ENCODE peak calls at places on chromosomes 2 and 18, in four cellular contexts. B, V, A and K are unnamed samples.

GRCh38 chr18:51235011-51235789 is 37.7 kb upstream of the MEX3C start:
- DNase-seq in B (no peak), V (no peak), A (no peak), K (no peak)

GRCh38 chr2:74957886-74958276 is 562 bp upstream of the POLE4 start:
- DNase-seq in B (no peak), V (no peak), A (no peak), K (no peak)

GRCh38 chr18:44098551-44099098 is 582.1 kb upstream of the SETBP1 start:
- DNase-seq in B (no peak), V (no peak), A (no peak), K (no peak)

GRCh38 chr2:131039101-131039440 is 54.2 kb downstream of the FAM168B start:
- DNase-seq in B (no peak), V (no peak), A (no peak), K (no peak)

GRCh38 chr2:130336877-130337734 is 5.6 kb upstream of the IMP4 start:
- DNase-seq in B (peak), V (peak), A (peak), K (no peak)

GRCh38 chr2:33477473-33478468 is 1.3 kb downstream of the RASGRP3 start:
- DNase-seq in B (peak), V (no peak), A (no peak), K (no peak)

GRCh38 chr2:105431367-105432088 is 32.7 kb upstream of the FHL2 start:
- DNase-seq in B (peak), V (no peak), A (no peak), K (no peak)

GRCh38 chr2:164335947-164336346 is 285.3 kb downstream of the GRB14 start:
- DNase-seq in B (no peak), V (no peak), A (no peak), K (no peak)

GRCh38 chr2:224561234-224562005 is 23.7 kb downstream of the CUL3 start:
- DNase-seq in B (no peak), V (no peak), A (no peak), K (no peak)

GRCh38 chr2:48952071-48952604 is 196.6 kb upstream of the LHCGR start:
- DNase-seq in B (no peak), V (no peak), A (no peak), K (no peak)

GRCh38 chr2:27051902-27052645 is 606 bp downstream of the AGBL5 start:
- DNase-seq in B (peak), V (no peak), A (peak), K (no peak)

GRCh38 chr2:142323206-142323605 is 192.4 kb upstream of the LRP1B start:
- DNase-seq in B (no peak), V (no peak), A (no peak), K (no peak)

GRCh38 chr2:190340369-190340768 is 3.0 kb upstream of the INPP1 start:
- DNase-seq in B (no peak), V (peak), A (no peak), K (no peak)

GRCh38 chr2:130287656-130288026 is 55.1 kb upstream of the IMP4 start:
- DNase-seq in B (no peak), V (no peak), A (peak), K (no peak)

GRCh38 chr18:74831571-74832250 is 234.0 kb downstream of the ZNF407 start:
- DNase-seq in B (no peak), V (no peak), A (no peak), K (no peak)

GRCh38 chr18:641224-641623 is 16.2 kb upstream of the TYMS start:
- DNase-seq in B (no peak), V (no peak), A (no peak), K (no peak)

GRCh38 chr2:120988051-120988707 is 252.5 kb downstream of the GLI2 start:
- DNase-seq in B (no peak), V (no peak), A (peak), K (no peak)

GRCh38 chr2:104919127-104919526 is 65.2 kb downstream of the POU3F3 start:
- DNase-seq in B (no peak), V (peak), A (no peak), K (no peak)

GRCh38 chr2:197034292-197034691 is 107.8 kb upstream of the PGAP1 start:
- DNase-seq in B (no peak), V (no peak), A (no peak), K (no peak)

GRCh38 chr2:139218181-139218580 is 438.0 kb upstream of the NXPH2 start:
- DNase-seq in B (no peak), V (no peak), A (no peak), K (no peak)

GRCh38 chr2:177758591-177759371 is 313.8 kb downstream of the PDE11A start:
- DNase-seq in B (no peak), V (peak), A (no peak), K (no peak)

GRCh38 chr2:145994910-145995309 is 1475.0 kb upstream of the ZEB2 start:
- DNase-seq in B (no peak), V (no peak), A (no peak), K (no peak)

GRCh38 chr2:136284226-136285119 is 166.5 kb upstream of the CXCR4 start:
- DNase-seq in B (no peak), V (no peak), A (no peak), K (no peak)

GRCh38 chr2:20613342-20613916 is 37.5 kb downstream of the HS1BP3 start:
- DNase-seq in B (peak), V (no peak), A (peak), K (no peak)

GRCh38 chr2:215454519-215454918 is 18.7 kb upstream of the FN1 start:
- DNase-seq in B (no peak), V (peak), A (no peak), K (no peak)

GRCh38 chr2:62586981-62587380 is 81.0 kb upstream of the TMEM17 start:
- DNase-seq in B (no peak), V (no peak), A (no peak), K (no peak)

GRCh38 chr18:2920546-2921343 is 73.9 kb downstream of the EMILIN2 start:
- DNase-seq in B (no peak), V (no peak), A (no peak), K (no peak)

GRCh38 chr2:160125366-160125765 is 63.0 kb upstream of the PLA2R1 start:
- DNase-seq in B (no peak), V (no peak), A (no peak), K (no peak)
- TF ChIP-seq POLR2AphosphoS5 in B (no peak), V (no peak), A (no peak), K (no peak)

DNA sequence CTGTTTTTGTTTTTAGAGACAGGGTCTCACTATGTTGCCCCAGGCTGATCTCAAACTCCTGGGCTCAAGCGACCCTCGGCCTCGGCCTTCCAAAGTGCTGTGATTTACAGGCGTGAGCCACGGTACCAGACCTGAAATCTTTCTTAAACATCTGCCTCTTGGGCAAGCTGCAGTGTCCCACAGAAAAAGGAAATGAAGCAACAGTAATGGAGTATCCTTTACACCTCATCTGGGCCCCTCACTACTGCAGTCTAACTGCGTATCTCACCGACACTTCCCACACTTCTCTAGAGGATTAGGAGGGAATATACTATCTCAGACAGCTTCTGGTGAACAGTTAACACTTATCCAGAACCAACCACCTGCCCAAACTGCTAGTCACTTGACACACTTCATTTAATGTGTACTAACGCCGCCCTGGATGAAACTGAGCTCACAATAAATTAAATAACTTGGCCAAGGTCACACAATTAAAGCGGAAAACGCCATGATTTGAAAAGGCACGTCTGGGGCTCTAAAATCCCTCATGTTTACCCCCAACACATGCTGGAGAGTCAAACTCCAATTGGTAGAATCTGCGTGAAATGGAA is 1.0 kb downstream of the COX7A2L start:
- DNase-seq in B (no peak), V (no peak), A (no peak), K (no peak)
- TF ChIP-seq POLR2AphosphoS5 in B (no peak), V (no peak), A (peak), K (no peak)

GRCh38 chr2:28346587-28346986 is 46.1 kb upstream of the FOSL2 start:
- DNase-seq in B (peak), V (no peak), A (peak), K (no peak)

GRCh38 chr2:28345619-28346018 is 47.0 kb upstream of the FOSL2 start:
- DNase-seq in B (no peak), V (no peak), A (peak), K (no peak)

GRCh38 chr2:28348149-28348567 is 44.5 kb upstream of the FOSL2 start:
- DNase-seq in B (peak), V (no peak), A (peak), K (no peak)

GRCh38 chr2:28347596-28347995 is 45.1 kb upstream of the FOSL2 start:
- DNase-seq in B (peak), V (no peak), A (peak), K (no peak)

DNA sequence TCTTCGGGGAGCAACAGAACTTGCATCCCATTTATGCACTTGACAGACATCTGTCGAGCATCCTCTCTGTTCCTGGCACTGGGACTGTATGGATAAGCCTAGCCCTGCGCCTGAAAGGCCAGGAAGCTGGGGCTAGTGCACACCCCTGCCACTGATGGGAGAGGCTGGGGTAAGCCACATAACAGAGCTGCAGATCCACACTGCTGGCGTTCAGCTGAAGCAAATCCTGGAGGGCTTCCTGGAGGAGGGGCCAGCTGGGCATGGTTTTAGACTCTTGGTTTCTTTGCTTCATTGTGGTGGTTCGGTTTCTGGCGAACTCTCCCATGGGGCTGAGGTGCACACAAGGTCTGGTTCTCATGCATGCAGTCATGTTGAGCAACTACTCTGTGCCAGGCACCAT is 45.5 kb upstream of the FOSL2 start:
- DNase-seq in B (no peak), V (no peak), A (peak), K (no peak)
- TF ChIP-seq POLR2AphosphoS5 in B (no peak), V (no peak), A (no peak), K (no peak)

GRCh38 chr2:30218814-30219213 is 12.5 kb upstream of the LBH start:
- DNase-seq in B (no peak), V (no peak), A (no peak), K (no peak)
- TF ChIP-seq POLR2AphosphoS5 in B (no peak), V (no peak), A (no peak), K (no peak)

GRCh38 chr2:136670-137069 is 90.4 kb upstream of the FAM110C start:
- DNase-seq in B (no peak), V (no peak), A (no peak), K (no peak)

DNA sequence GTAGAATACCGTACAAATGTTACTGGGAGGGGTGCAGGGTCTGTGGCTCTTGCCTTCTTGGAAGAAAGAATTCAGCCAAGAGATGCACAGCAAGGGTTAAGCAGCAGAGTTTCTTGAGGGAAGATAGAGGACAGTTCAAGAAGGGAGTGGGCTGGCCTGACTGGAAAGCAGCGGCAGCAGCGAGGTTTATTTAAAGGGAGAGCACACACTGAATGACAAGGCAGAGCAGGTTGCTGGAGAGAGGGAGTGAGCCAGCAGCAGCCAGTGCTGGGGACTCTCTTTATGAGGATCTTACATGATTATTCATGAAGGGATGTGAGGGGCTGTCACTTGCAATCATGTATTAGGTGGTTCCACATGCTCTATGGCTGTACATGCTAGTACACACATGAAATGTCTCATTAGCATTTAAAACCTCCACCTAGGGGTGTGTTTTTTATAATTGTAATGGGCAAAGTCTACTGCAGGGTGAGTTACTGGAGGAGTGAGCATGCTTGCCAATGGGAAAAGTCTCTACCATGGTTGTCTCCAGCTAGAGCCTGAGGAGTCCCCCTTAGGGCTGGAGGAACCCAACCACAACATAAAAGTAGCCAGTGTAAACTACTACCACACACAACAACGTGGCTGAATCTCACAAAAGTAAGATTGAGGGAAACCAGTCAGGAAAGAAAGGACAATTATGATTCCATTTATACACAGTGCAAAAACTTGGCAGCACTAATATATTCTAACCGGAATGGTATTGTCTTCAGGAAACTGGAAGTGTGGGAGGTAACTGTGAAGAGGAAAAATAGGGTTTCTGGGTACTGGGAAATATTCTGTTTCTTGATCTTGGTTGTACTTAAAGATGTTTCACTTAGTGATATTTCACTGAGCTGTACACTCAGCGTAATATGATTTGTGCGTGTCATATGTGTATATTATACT is 87.6 kb upstream of the FAM110C start:
- DNase-seq in B (no peak), V (no peak), A (no peak), K (no peak)
- TF ChIP-seq POLR2AphosphoS5 in B (no peak), V (no peak), A (no peak), K (no peak)

GRCh38 chr2:11340717-11341116 is 3.7 kb downstream of the ROCK2 start:
- DNase-seq in B (no peak), V (no peak), A (no peak), K (no peak)

GRCh38 chr2:11343344-11343625 is 1.2 kb downstream of the ROCK2 start:
- DNase-seq in B (no peak), V (no peak), A (no peak), K (no peak)

GRCh38 chr2:11343626-11344341 is 652 bp downstream of the ROCK2 start:
- DNase-seq in B (peak), V (peak), A (peak), K (peak)

GRCh38 chr2:11344342-11344955 is at the start of gene ROCK2:
- DNase-seq in B (peak), V (peak), A (peak), K (peak)

DNA sequence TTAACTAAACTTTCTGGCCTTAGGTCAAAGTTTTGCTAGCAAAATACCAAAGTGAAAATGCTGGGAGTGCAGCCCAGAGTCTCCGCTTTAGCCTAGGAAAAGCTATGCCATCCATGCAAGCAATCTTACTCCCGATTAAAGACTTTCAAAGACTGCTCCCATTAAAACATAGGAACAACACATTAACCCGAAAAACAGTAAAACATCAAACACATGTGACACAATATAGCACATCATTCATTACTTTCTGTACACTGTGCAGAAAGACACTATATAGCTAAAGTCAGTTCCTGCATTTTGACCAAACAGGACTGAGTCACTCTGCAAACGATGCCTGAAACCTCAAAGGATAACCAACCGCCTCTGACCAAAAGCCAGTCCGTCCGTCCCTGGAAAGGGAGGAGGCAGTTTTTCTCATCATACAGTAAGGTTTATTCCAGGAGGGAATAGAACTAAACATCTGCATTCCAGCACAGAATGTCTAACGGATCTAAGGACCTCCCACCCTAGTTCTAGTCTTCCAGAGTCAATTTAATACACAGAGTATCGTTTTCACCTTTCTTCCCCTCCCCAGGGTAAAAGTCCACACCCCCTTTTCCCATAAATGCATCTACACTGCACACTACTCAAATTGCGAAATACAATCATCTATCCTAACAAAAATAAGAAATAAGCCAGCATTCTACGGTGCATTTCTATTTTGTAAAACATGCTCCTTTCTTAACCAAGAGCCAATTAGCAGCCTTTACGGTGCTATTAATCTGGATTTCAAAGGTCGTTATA is 1.7 kb downstream of the ROCK2 start:
- DNase-seq in B (no peak), V (peak), A (no peak), K (no peak)
- TF ChIP-seq POLR2AphosphoS5 in B (peak), V (peak), A (peak), K (no peak)